ENCODE peak calls at places on chromosomes 12 and 14, in six cellular contexts. One of them, this sample, is unnamed.

GRCh38 chr12:79451988-79452387 is 238.8 kb downstream of the PAWR start:
- DNase-seq in neuronal stem cell: no peak
- DNase-seq in IMR-90: peak
- DNase-seq in H9: no peak
- DNase-seq in mesenchymal stem cell: peak
- DNase-seq in H1: no peak
- DNase-seq in this sample: peak

GRCh38 chr12:100651694-100652093 is 78.2 kb downstream of the GAS2L3 start:
- DNase-seq in neuronal stem cell: no peak
- DNase-seq in IMR-90: no peak
- DNase-seq in H9: peak
- DNase-seq in mesenchymal stem cell: no peak
- DNase-seq in H1: no peak
- DNase-seq in this sample: peak

GRCh38 chr14:61337893-61338292 is 16.5 kb downstream of the PRKCH start:
- DNase-seq in neuronal stem cell: no peak
- DNase-seq in IMR-90: no peak
- DNase-seq in H9: no peak
- DNase-seq in mesenchymal stem cell: no peak
- DNase-seq in H1: no peak
- DNase-seq in this sample: no peak

GRCh38 chr12:52032797-52033505 is 18.3 kb upstream of the NR4A1 start:
- DNase-seq in neuronal stem cell: peak
- DNase-seq in IMR-90: peak
- DNase-seq in H9: peak
- DNase-seq in mesenchymal stem cell: peak
- DNase-seq in H1: peak
- DNase-seq in this sample: peak

GRCh38 chr14:50697659-50698290 is 29.7 kb upstream of the SAV1 start:
- DNase-seq in neuronal stem cell: no peak
- DNase-seq in IMR-90: peak
- DNase-seq in H9: no peak
- DNase-seq in mesenchymal stem cell: no peak
- DNase-seq in H1: no peak
- DNase-seq in this sample: no peak

GRCh38 chr12:105861232-105861631 is 277.5 kb downstream of the NUAK1 start:
- DNase-seq in neuronal stem cell: no peak
- DNase-seq in IMR-90: no peak
- DNase-seq in H9: no peak
- DNase-seq in mesenchymal stem cell: no peak
- DNase-seq in H1: no peak
- DNase-seq in this sample: no peak

GRCh38 chr12:28189774-28190320 is 409 bp upstream of the CCDC91 start:
- DNase-seq in neuronal stem cell: peak
- DNase-seq in IMR-90: no peak
- DNase-seq in H9: no peak
- DNase-seq in mesenchymal stem cell: no peak
- DNase-seq in H1: no peak
- DNase-seq in this sample: no peak

GRCh38 chr12:22180699-22181098 is 134.7 kb downstream of the CMAS start:
- DNase-seq in neuronal stem cell: no peak
- DNase-seq in IMR-90: no peak
- DNase-seq in H9: no peak
- DNase-seq in mesenchymal stem cell: no peak
- DNase-seq in H1: no peak
- DNase-seq in this sample: peak

GRCh38 chr12:105041186-105041585 is 43.1 kb downstream of the ALDH1L2 start:
- DNase-seq in neuronal stem cell: no peak
- DNase-seq in IMR-90: no peak
- DNase-seq in H9: no peak
- DNase-seq in mesenchymal stem cell: no peak
- DNase-seq in H1: no peak
- DNase-seq in this sample: no peak

GRCh38 chr14:99966030-99966429 is 99.2 kb upstream of the EVL start:
- DNase-seq in neuronal stem cell: no peak
- DNase-seq in IMR-90: no peak
- DNase-seq in H9: no peak
- DNase-seq in mesenchymal stem cell: no peak
- DNase-seq in H1: no peak
- DNase-seq in this sample: no peak

GRCh38 chr12:108826115-108826806 is 31.1 kb downstream of the SSH1 start:
- DNase-seq in neuronal stem cell: no peak
- DNase-seq in IMR-90: peak
- DNase-seq in H9: no peak
- DNase-seq in mesenchymal stem cell: peak
- DNase-seq in H1: no peak
- DNase-seq in this sample: peak

GRCh38 chr12:6850796-6851152 is 312 bp downstream of the CDCA3 start:
- DNase-seq in neuronal stem cell: no peak
- DNase-seq in IMR-90: no peak
- DNase-seq in H9: no peak
- DNase-seq in mesenchymal stem cell: no peak
- DNase-seq in H1: no peak
- DNase-seq in this sample: no peak

GRCh38 chr14:24382103-24382377 is 14.1 kb downstream of the NFATC4 start:
- DNase-seq in neuronal stem cell: no peak
- DNase-seq in IMR-90: no peak
- DNase-seq in H9: no peak
- DNase-seq in mesenchymal stem cell: no peak
- DNase-seq in H1: no peak
- DNase-seq in this sample: no peak

GRCh38 chr14:22598896-22599244 is 770 bp downstream of the ABHD4 start:
- DNase-seq in neuronal stem cell: no peak
- DNase-seq in IMR-90: peak
- DNase-seq in H9: no peak
- DNase-seq in mesenchymal stem cell: peak
- DNase-seq in H1: no peak
- DNase-seq in this sample: peak

GRCh38 chr14:26281280-26281998 is 316.4 kb downstream of the NOVA1 start:
- DNase-seq in neuronal stem cell: no peak
- DNase-seq in IMR-90: peak
- DNase-seq in H9: no peak
- DNase-seq in mesenchymal stem cell: peak
- DNase-seq in H1: no peak
- DNase-seq in this sample: peak

GRCh38 chr12:46154221-46154975 is 114.4 kb downstream of the SLC38A1 start:
- DNase-seq in neuronal stem cell: no peak
- DNase-seq in IMR-90: peak
- DNase-seq in H9: no peak
- DNase-seq in mesenchymal stem cell: peak
- DNase-seq in H1: no peak
- DNase-seq in this sample: no peak

GRCh38 chr12:1808036-1808797 is 12.1 kb upstream of the LRTM2 start:
- DNase-seq in neuronal stem cell: no peak
- DNase-seq in IMR-90: no peak
- DNase-seq in H9: no peak
- DNase-seq in mesenchymal stem cell: no peak
- DNase-seq in H1: no peak
- DNase-seq in this sample: no peak

GRCh38 chr12:46111727-46112126 is 121.4 kb upstream of the SCAF11 start:
- DNase-seq in neuronal stem cell: no peak
- DNase-seq in IMR-90: no peak
- DNase-seq in H9: no peak
- DNase-seq in mesenchymal stem cell: no peak
- DNase-seq in H1: no peak
- DNase-seq in this sample: no peak

GRCh38 chr14:50928002-50928635 is 16.2 kb downstream of the PYGL start:
- DNase-seq in neuronal stem cell: no peak
- DNase-seq in IMR-90: peak
- DNase-seq in H9: no peak
- DNase-seq in mesenchymal stem cell: peak
- DNase-seq in H1: no peak
- DNase-seq in this sample: no peak

GRCh38 chr12:26135571-26135970 is 10.7 kb upstream of the BHLHE41 start:
- DNase-seq in neuronal stem cell: no peak
- DNase-seq in IMR-90: no peak
- DNase-seq in H9: no peak
- DNase-seq in mesenchymal stem cell: no peak
- DNase-seq in H1: no peak
- DNase-seq in this sample: no peak

GRCh38 chr12:63802012-63802608 is 22.4 kb downstream of the RXYLT1 start:
- DNase-seq in neuronal stem cell: no peak
- DNase-seq in IMR-90: peak
- DNase-seq in H9: no peak
- DNase-seq in mesenchymal stem cell: peak
- DNase-seq in H1: no peak
- DNase-seq in this sample: peak

GRCh38 chr12:30440826-30441602 is 254.7 kb downstream of the IPO8 start:
- DNase-seq in neuronal stem cell: peak
- DNase-seq in IMR-90: peak
- DNase-seq in H9: peak
- DNase-seq in mesenchymal stem cell: peak
- DNase-seq in H1: no peak
- DNase-seq in this sample: peak

GRCh38 chr12:86526060-86526595 is 269.9 kb upstream of the MGAT4C start:
- DNase-seq in neuronal stem cell: no peak
- DNase-seq in IMR-90: no peak
- DNase-seq in H9: no peak
- DNase-seq in mesenchymal stem cell: no peak
- DNase-seq in H1: no peak
- DNase-seq in this sample: no peak

GRCh38 chr14:79278798-79279644 is 932.3 kb downstream of the DIO2 start:
- DNase-seq in neuronal stem cell: peak
- DNase-seq in IMR-90: peak
- DNase-seq in H9: peak
- DNase-seq in mesenchymal stem cell: peak
- DNase-seq in H1: peak
- DNase-seq in this sample: peak

GRCh38 chr12:778615-779014 is 26.2 kb downstream of the WNK1 start:
- DNase-seq in neuronal stem cell: no peak
- DNase-seq in IMR-90: no peak
- DNase-seq in H9: no peak
- DNase-seq in mesenchymal stem cell: no peak
- DNase-seq in H1: no peak
- DNase-seq in this sample: no peak
- H3K4ac ChIP-seq in neuronal stem cell: no peak
- H3K4ac ChIP-seq in IMR-90: no peak
- H3K4ac ChIP-seq in H9: no peak
- H3K4ac ChIP-seq in mesenchymal stem cell: no peak
- H3K4ac ChIP-seq in H1: no peak
- H3K4ac ChIP-seq in this sample: no peak

DNA sequence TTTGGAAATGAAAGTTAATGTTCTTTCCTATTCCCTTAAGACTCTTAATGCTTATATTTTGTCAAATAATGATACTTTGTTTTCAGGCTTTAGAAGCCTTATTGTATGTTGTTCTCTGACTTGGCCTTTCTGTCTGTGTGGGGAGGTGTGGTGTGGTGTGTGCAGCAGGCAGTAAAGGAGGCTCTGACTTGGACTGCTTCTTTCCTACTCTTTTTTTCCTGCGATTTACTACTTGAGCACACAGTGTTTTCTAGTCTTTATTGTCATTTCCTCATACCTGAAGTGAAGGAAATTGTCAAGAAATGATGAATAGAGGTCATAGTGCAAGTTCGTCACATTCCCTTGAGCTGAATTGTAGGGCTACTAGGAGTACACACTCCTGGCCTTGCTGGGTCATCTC is 26.9 kb downstream of the PIWIL1 start:
- DNase-seq in neuronal stem cell: no peak
- DNase-seq in IMR-90: no peak
- DNase-seq in H9: no peak
- DNase-seq in mesenchymal stem cell: no peak
- DNase-seq in H1: no peak
- DNase-seq in this sample: no peak
- H3K9ac ChIP-seq in neuronal stem cell: no peak
- H3K9ac ChIP-seq in IMR-90: no peak
- H3K9ac ChIP-seq in H9: no peak
- H3K9ac ChIP-seq in mesenchymal stem cell: no peak
- H3K9ac ChIP-seq in H1: no peak
- H3K9ac ChIP-seq in this sample: no peak

GRCh38 chr12:47989666-47990065 is 14.6 kb downstream of the COL2A1 start:
- DNase-seq in neuronal stem cell: no peak
- DNase-seq in IMR-90: no peak
- DNase-seq in H9: no peak
- DNase-seq in mesenchymal stem cell: no peak
- DNase-seq in H1: no peak
- DNase-seq in this sample: no peak
- H2BK5ac ChIP-seq in neuronal stem cell: no peak
- H2BK5ac ChIP-seq in IMR-90: no peak
- H2BK5ac ChIP-seq in H9: no peak
- H2BK5ac ChIP-seq in mesenchymal stem cell: no peak
- H2BK5ac ChIP-seq in H1: no peak
- H2BK5ac ChIP-seq in this sample: no peak

GRCh38 chr14:32209471-32209870 is 6.4 kb upstream of the RNU6-8 start:
- DNase-seq in neuronal stem cell: no peak
- DNase-seq in IMR-90: no peak
- DNase-seq in H9: no peak
- DNase-seq in mesenchymal stem cell: no peak
- DNase-seq in H1: no peak
- DNase-seq in this sample: no peak
- H3K4ac ChIP-seq in neuronal stem cell: no peak
- H3K4ac ChIP-seq in IMR-90: no peak
- H3K4ac ChIP-seq in H9: no peak
- H3K4ac ChIP-seq in mesenchymal stem cell: no peak
- H3K4ac ChIP-seq in H1: no peak
- H3K4ac ChIP-seq in this sample: no peak

GRCh38 chr14:103846569-103847438 is 571 bp downstream of the PPP1R13B start:
- DNase-seq in neuronal stem cell: no peak
- DNase-seq in IMR-90: no peak
- DNase-seq in H9: peak
- DNase-seq in mesenchymal stem cell: peak
- DNase-seq in H1: no peak
- DNase-seq in this sample: peak
- H3K9ac ChIP-seq in neuronal stem cell: peak
- H3K9ac ChIP-seq in IMR-90: peak
- H3K9ac ChIP-seq in H9: peak
- H3K9ac ChIP-seq in mesenchymal stem cell: peak
- H3K9ac ChIP-seq in H1: peak
- H3K9ac ChIP-seq in this sample: peak

GRCh38 chr12:125262866-125263265 is 197.6 kb downstream of the AACS start:
- DNase-seq in neuronal stem cell: no peak
- DNase-seq in IMR-90: no peak
- DNase-seq in H9: no peak
- DNase-seq in mesenchymal stem cell: no peak
- DNase-seq in H1: no peak
- DNase-seq in this sample: peak
- H2BK5ac ChIP-seq in neuronal stem cell: no peak
- H2BK5ac ChIP-seq in IMR-90: no peak
- H2BK5ac ChIP-seq in H9: no peak
- H2BK5ac ChIP-seq in mesenchymal stem cell: no peak
- H2BK5ac ChIP-seq in H1: no peak
- H2BK5ac ChIP-seq in this sample: no peak

This sample was measured in mesendoderm.